ENCODE peak calls at places on chromosome 11, in five cellular contexts. L, F, Y, B and E are unnamed samples.

GRCh38 chr11:110312670-110313069 is 16.3 kb upstream of the RDX start:
- DNase-seq in L (no peak), F (no peak), Y (no peak), B (no peak), E (no peak)

GRCh38 chr11:85756401-85757200 is 54.3 kb downstream of the SYTL2 start:
- DNase-seq in L (no peak), F (no peak), Y (peak), B (no peak), E (no peak)

GRCh38 chr11:37505406-37505805 is 907.4 kb upstream of the RAG2 start:
- DNase-seq in L (no peak), F (no peak), Y (no peak), B (no peak), E (no peak)

GRCh38 chr11:110474578-110474977 is 44.8 kb downstream of the FDX1 start:
- DNase-seq in L (no peak), F (no peak), Y (no peak), B (no peak), E (no peak)

GRCh38 chr11:99489561-99489960 is 468.8 kb downstream of the CNTN5 start:
- DNase-seq in L (no peak), F (no peak), Y (no peak), B (peak), E (no peak)

GRCh38 chr11:2584812-2585565 is 114.8 kb downstream of the KCNQ1OT1 start:
- DNase-seq in L (no peak), F (peak), Y (peak), B (no peak), E (no peak)

GRCh38 chr11:15585587-15586331 is 471.0 kb downstream of the INSC start:
- DNase-seq in L (no peak), F (no peak), Y (no peak), B (no peak), E (no peak)

GRCh38 chr11:27423125-27423524 is 49.5 kb downstream of the LGR4 start:
- DNase-seq in L (peak), F (peak), Y (peak), B (peak), E (no peak)

GRCh38 chr11:92880391-92880790 is 89.1 kb upstream of the MTNR1B start:
- DNase-seq in L (no peak), F (no peak), Y (no peak), B (no peak), E (no peak)

GRCh38 chr11:113874920-113875413 is 405 bp downstream of the USP28 start:
- DNase-seq in L (no peak), F (no peak), Y (no peak), B (peak), E (no peak)

GRCh38 chr11:1395773-1396374 is 6.1 kb downstream of the BRSK2 start:
- DNase-seq in L (no peak), F (no peak), Y (no peak), B (no peak), E (no peak)

GRCh38 chr11:49405743-49406142 is 197.3 kb upstream of the FOLH1 start:
- DNase-seq in L (no peak), F (no peak), Y (no peak), B (no peak), E (no peak)

GRCh38 chr11:75858613-75859012 is 43.6 kb downstream of the UVRAG start:
- DNase-seq in L (no peak), F (no peak), Y (no peak), B (peak), E (no peak)

GRCh38 chr11:100329352-100329751 is 357.7 kb upstream of the ARHGAP42 start:
- DNase-seq in L (no peak), F (no peak), Y (no peak), B (no peak), E (no peak)

GRCh38 chr11:69244286-69244685 is 49.7 kb upstream of the MYEOV start:
- DNase-seq in L (no peak), F (no peak), Y (peak), B (no peak), E (no peak)

GRCh38 chr11:85886089-85887056 is 31.2 kb downstream of the CCDC83 start:
- DNase-seq in L (no peak), F (no peak), Y (no peak), B (peak), E (no peak)

GRCh38 chr11:86193297-86194095 is 51.1 kb upstream of the EED start:
- DNase-seq in L (peak), F (no peak), Y (peak), B (peak), E (peak)

GRCh38 chr11:45736424-45736823 is 68.5 kb upstream of the SLC35C1 start:
- DNase-seq in L (no peak), F (no peak), Y (no peak), B (peak), E (no peak)

GRCh38 chr11:35558468-35558867 is 33.1 kb upstream of the PAMR1 start:
- DNase-seq in L (no peak), F (no peak), Y (no peak), B (peak), E (no peak)

GRCh38 chr11:69293819-69294505 is at the start of gene MYEOV:
- DNase-seq in L (peak), F (no peak), Y (peak), B (no peak), E (peak)

GRCh38 chr11:129374993-129375721 is 491 bp upstream of the BARX2 start:
- DNase-seq in L (no peak), F (no peak), Y (peak), B (no peak), E (no peak)

GRCh38 chr11:118321386-118322082 is 17.0 kb downstream of the CD3E start:
- DNase-seq in L (no peak), F (no peak), Y (peak), B (no peak), E (no peak)

GRCh38 chr11:93652161-93652597 is 9.3 kb upstream of the CEP295 start:
- DNase-seq in L (peak), F (no peak), Y (no peak), B (peak), E (peak)

GRCh38 chr11:55966391-55966790 is 3.4 kb downstream of the OR10AG1 start:
- DNase-seq in L (no peak), F (no peak), Y (no peak), B (no peak), E (no peak)

GRCh38 chr11:9144828-9145227 is 53.4 kb upstream of the SCUBE2 start:
- DNase-seq in L (no peak), F (no peak), Y (no peak), B (peak), E (peak)

GRCh38 chr11:538431-539051 is 1.2 kb downstream of the LRRC56 start:
- DNase-seq in L (no peak), F (peak), Y (no peak), B (no peak), E (no peak)

GRCh38 chr11:102763440-102763839 is 17.0 kb downstream of the MMP10 start:
- DNase-seq in L (no peak), F (no peak), Y (no peak), B (peak), E (no peak)

GRCh38 chr11:29484548-29484947 is 532.3 kb downstream of the KCNA4 start:
- DNase-seq in L (no peak), F (no peak), Y (no peak), B (no peak), E (no peak)

GRCh38 chr11:33258631-33259184 is 1.5 kb downstream of the HIPK3 start:
- DNase-seq in L (peak), F (no peak), Y (no peak), B (peak), E (no peak)

GRCh38 chr11:102253018-102253775 is 64.1 kb upstream of the BIRC3 start:
- DNase-seq in L (no peak), F (no peak), Y (no peak), B (no peak), E (no peak)

GRCh38 chr11:2903672-2904011 is 18.1 kb upstream of the CDKN1C start:
- DNase-seq in L (no peak), F (no peak), Y (no peak), B (no peak), E (no peak)

GRCh38 chr11:96426356-96427103 is 36.7 kb downstream of the JRKL start:
- DNase-seq in L (no peak), F (no peak), Y (no peak), B (peak), E (peak)

GRCh38 chr11:124982043-124982442 is 28.0 kb downstream of the CCDC15 start:
- DNase-seq in L (no peak), F (no peak), Y (no peak), B (no peak), E (no peak)

GRCh38 chr11:17351510-17352176 is at the start of gene NCR3LG1:
- DNase-seq in L (peak), F (peak), Y (peak), B (peak), E (peak)

GRCh38 chr11:17352925-17353227 is 1.3 kb downstream of the NCR3LG1 start:
- DNase-seq in L (peak), F (peak), Y (peak), B (peak), E (peak)

GRCh38 chr11:17354070-17354924 is 2.7 kb downstream of the NCR3LG1 start:
- DNase-seq in L (peak), F (no peak), Y (peak), B (peak), E (peak)

GRCh38 chr11:17351171-17351509 is 460 bp upstream of the NCR3LG1 start:
- DNase-seq in L (no peak), F (no peak), Y (no peak), B (no peak), E (no peak)

DNA sequence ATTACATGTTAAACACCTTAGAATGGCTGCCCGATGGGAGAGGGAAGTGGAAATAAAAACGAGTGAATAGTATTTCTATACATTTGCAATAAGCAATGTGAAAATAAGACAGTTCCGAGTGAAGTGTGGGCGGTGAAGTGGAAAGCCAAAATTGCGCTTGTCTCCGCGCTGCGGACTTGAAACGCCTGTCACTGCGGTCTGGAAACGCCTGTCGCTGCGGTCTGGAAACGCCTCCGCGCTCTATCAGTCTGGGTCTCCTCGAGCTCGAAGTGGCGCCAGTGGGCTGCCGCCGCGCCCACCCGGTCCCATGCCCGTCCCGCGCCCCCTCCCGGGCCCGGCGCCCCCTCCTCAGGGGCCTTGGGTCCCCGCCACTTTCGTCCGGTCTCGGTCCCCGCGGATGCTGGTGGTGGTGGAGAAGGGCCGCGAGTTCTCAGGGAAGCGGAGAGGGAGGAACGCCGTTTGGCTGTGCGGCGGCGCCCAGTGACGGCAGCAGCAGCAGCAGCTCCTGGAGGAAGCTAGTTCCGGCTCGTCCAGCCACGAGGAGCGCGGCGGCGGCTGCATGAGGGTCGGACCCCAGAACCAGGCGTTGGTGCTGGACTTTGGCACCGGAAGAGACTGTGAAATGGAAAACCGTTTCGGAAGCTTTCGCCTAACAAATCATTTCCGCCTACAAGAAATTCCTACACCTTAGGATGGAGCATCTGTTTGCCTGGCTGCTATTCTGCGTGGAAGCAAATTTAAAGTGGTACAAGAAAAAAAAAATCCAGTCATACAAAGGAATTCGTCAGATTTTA is 1.8 kb downstream of the NCR3LG1 start:
- DNase-seq in L (peak), F (peak), Y (peak), B (peak), E (peak)
- TF ChIP-seq POLR2A in L (peak), F (no peak), Y (no peak), B (peak), E (peak)

GRCh38 chr11:62553839-62554361 is 7.3 kb upstream of the AHNAK start:
- DNase-seq in L (no peak), F (no peak), Y (no peak), B (peak), E (no peak)
- TF ChIP-seq POLR2A in L (no peak), F (no peak), Y (no peak), B (no peak), E (no peak)

DNA sequence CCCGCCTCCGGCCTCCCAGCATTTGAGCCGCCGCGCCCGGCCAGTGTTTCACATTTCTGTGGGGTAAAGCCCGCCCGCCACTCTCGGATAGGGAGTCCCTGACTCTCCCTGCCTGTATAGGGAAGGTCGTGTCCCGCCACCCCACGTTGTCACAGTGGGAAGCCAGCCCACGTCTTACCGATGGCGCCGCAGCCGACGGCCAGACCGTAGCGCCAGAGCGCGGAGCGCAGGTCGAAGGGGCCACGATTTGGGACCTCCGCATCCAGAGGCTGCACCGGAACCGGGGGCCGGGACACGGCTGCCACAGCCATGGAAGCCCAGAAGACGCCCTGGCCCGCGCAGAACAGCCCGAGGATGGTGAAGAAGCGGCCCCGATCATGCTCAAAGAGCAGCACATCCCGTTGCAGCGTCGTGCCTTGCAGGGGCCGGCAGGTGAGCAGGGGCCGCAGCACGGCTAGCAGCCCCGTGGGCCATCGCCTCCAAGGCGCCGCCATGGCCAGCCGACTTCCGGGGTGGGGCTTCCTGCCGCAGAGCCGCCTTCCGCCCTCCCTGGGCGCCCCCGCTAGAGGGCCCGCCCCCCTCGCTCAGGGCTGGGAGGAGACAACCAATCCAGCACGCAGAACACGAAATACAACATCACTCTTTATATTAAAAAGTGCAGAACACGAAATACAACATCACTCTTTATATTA is at the start of gene TMEM223:
- DNase-seq in L (peak), F (peak), Y (peak), B (peak), E (peak)
- TF ChIP-seq POLR2A in L (peak), F (no peak), Y (no peak), B (peak), E (peak)

DNA sequence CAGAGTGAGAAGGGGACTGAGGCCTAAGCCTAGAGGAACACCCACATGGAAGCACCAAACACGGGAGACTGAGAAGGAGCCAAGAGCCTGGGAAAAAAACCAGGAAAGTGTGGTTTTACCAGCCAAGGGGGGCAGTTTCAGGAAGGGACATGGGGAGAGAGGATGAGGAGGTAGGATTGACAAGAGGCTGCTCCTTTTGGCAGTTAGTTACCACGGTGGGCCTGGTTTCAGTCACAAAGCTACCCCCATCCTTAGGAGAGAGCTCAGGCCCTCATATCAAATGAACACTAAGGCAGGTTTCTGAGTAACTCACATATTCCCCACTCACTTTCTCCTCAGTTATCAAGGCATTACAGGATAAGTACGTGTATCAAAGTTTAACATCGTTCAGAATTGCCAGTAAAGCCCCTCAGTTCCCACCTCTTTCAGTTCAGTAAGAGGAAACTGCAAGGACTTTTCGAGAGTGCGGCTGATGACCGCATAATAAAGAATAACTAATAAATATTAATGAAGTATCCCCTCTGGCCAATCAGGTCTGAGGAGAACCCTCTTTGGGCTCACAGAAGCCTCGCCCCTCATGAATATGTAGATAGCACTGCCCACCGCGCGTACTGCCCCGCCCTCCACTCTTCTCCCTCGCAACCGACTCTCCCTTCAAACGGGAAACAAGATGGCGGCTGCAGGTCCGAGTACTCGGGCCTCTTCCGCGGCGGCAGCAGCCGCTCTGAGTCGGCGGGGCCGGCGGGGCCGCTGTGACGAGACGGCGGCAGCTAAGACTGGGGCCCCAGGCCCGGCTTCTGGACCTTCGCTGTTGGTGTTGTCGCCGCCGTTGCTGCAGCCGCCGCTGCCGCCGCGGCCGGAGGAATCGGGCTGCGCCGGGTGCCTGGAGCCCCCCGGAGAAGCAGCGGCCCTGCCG is at the start of gene RNF169:
- DNase-seq in L (peak), F (peak), Y (peak), B (peak), E (peak)
- TF ChIP-seq POLR2A in L (peak), F (no peak), Y (peak), B (peak), E (peak)

GRCh38 chr11:66510271-66510989 is at the start of gene BBS1:
- DNase-seq in L (peak), F (peak), Y (peak), B (peak), E (peak)
- TF ChIP-seq POLR2A in L (peak), F (no peak), Y (no peak), B (no peak), E (peak)